ENCODE peak calls at places on chromosomes 13 and 19, in four cellular contexts. One of them, this sample, is unnamed. For H3K4me1, the result is how much of the 10 kb centered on the place peaks cover.

GRCh38 chr13:45454204-45454603 is 10.5 kb upstream of the COG3 start:
- DNase-seq in right cardiac atrium: no peak
- DNase-seq in fibroblast of lung: no peak
- DNase-seq in heart right ventricle: no peak
- DNase-seq in this sample: no peak

GRCh38 chr13:110923086-110923485 is 8.2 kb upstream of the ANKRD10 start:
- DNase-seq in right cardiac atrium: no peak
- DNase-seq in fibroblast of lung: no peak
- DNase-seq in heart right ventricle: no peak
- DNase-seq in this sample: no peak

GRCh38 chr13:60887711-60888110 is 490.7 kb downstream of the TDRD3 start:
- DNase-seq in right cardiac atrium: no peak
- DNase-seq in fibroblast of lung: no peak
- DNase-seq in heart right ventricle: no peak
- DNase-seq in this sample: no peak

GRCh38 chr13:104163866-104164630 is 1097.8 kb upstream of the SLC10A2 start:
- DNase-seq in right cardiac atrium: no peak
- DNase-seq in fibroblast of lung: no peak
- DNase-seq in heart right ventricle: no peak
- DNase-seq in this sample: no peak

GRCh38 chr19:1252818-1253513 is 4.6 kb downstream of the MIDN start:
- DNase-seq in right cardiac atrium: peak
- DNase-seq in fibroblast of lung: peak
- DNase-seq in heart right ventricle: peak
- DNase-seq in this sample: peak

GRCh38 chr19:33486936-33487793 is 34.4 kb downstream of the PEPD start:
- DNase-seq in right cardiac atrium: no peak
- DNase-seq in fibroblast of lung: no peak
- DNase-seq in heart right ventricle: no peak
- DNase-seq in this sample: no peak

GRCh38 chr19:1901940-1902404 is 3.2 kb upstream of the ADAT3 start:
- DNase-seq in right cardiac atrium: peak
- DNase-seq in fibroblast of lung: peak
- DNase-seq in heart right ventricle: no peak
- DNase-seq in this sample: no peak

GRCh38 chr19:41951686-41952172 is 7.4 kb downstream of the RABAC1 start:
- DNase-seq in right cardiac atrium: peak
- DNase-seq in fibroblast of lung: peak
- DNase-seq in heart right ventricle: peak
- DNase-seq in this sample: peak

GRCh38 chr19:13018037-13018914 is 23.0 kb downstream of the NFIX start:
- DNase-seq in right cardiac atrium: peak
- DNase-seq in fibroblast of lung: peak
- DNase-seq in heart right ventricle: peak
- DNase-seq in this sample: peak

GRCh38 chr13:37143901-37144300 is 38.4 kb upstream of the CSNK1A1L start:
- DNase-seq in right cardiac atrium: no peak
- DNase-seq in fibroblast of lung: peak
- DNase-seq in heart right ventricle: no peak
- DNase-seq in this sample: no peak

DNA sequence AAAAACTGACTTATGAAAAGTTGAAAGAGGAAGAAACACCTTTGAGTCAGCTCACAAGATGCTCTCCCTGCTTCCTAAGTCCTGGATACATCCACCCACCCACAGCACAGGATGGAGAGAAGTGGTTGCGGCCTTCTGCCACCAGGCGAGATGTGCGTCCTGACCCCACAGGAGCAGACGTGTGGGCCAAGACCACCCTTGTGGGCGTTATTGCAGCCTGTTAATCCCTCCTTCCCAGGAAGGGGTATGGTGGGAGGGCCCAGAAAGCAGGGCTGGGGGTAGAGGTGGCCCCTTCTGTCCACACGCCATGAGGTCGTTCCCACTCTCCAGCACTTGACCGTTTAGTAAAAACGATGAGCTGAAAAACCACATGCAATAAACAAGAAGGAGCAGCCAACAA is 2.3 kb upstream of the AKAP8L start:
- DNase-seq in right cardiac atrium: peak
- DNase-seq in fibroblast of lung: peak
- DNase-seq in heart right ventricle: no peak
- DNase-seq in this sample: no peak
- H3K4me1 ChIP-seq in right cardiac atrium: under half
- H3K4me1 ChIP-seq in fibroblast of lung: under half
- H3K4me1 ChIP-seq in heart right ventricle: under half
- H3K4me1 ChIP-seq in this sample: under half

GRCh38 chr13:49607761-49608160 is 20.5 kb upstream of the ARL11 start:
- DNase-seq in right cardiac atrium: no peak
- DNase-seq in fibroblast of lung: no peak
- DNase-seq in heart right ventricle: no peak
- DNase-seq in this sample: no peak
- H3K4me1 ChIP-seq in right cardiac atrium: under half
- H3K4me1 ChIP-seq in fibroblast of lung: under half
- H3K4me1 ChIP-seq in heart right ventricle: under half
- H3K4me1 ChIP-seq in this sample: under half

DNA sequence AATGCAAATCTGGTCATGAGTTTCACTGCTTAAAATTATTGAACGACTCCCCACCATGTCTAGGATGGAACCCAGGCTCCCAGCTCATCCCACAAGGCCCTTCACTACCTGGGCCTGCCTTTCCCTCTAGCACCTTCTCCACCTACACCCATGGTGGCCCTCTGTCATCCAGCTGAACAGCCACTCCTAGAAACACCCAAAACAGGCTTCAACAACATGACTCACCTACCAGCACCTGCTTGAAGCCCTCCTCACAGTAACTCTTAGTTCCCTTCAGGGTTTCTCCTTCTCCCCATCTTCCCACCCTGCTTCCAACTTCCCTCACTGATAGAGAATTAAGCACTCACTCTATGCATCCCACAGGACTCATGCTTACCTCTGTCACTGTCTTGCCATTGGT is 6.6 kb upstream of the IGFL2 start:
- DNase-seq in right cardiac atrium: no peak
- DNase-seq in fibroblast of lung: no peak
- DNase-seq in heart right ventricle: no peak
- DNase-seq in this sample: no peak
- H3K4me1 ChIP-seq in right cardiac atrium: under half
- H3K4me1 ChIP-seq in fibroblast of lung: under half
- H3K4me1 ChIP-seq in heart right ventricle: under half
- H3K4me1 ChIP-seq in this sample: under half

DNA sequence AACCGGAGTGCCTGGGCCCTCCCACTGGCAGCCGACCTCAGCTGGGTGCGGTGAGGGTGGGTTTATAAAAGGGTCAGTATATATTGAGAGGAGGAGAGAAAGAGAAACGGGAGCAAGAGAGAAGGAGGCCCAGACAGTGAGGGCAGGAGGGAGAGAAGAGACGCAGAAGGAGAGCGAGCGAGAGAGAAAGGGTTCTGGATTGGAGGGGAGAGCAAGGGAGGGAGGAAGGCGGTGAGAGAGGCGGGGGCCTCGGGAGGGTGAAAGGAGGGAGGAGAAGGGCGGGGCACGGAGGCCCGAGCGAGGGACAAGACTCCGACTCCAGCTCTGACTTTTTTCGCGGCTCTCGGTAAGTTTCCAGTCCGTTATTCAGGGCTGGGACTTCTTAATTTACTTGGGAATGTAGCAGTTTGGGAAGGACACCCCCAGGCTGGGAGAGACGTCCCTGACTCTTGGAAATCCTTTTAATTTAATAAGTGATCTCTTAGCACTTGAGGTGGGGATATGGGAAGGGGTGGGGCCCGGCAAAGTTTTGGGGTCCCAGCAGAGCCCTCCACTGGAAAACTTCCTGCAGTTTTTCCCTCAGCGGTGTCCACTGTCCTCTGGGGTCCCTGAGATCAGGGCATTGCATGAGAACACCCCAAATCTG is at the start of gene EMP3:
- DNase-seq in right cardiac atrium: peak
- DNase-seq in fibroblast of lung: peak
- DNase-seq in heart right ventricle: peak
- DNase-seq in this sample: peak
- H3K4me1 ChIP-seq in right cardiac atrium: under half
- H3K4me1 ChIP-seq in fibroblast of lung: under half
- H3K4me1 ChIP-seq in heart right ventricle: under half
- H3K4me1 ChIP-seq in this sample: under half

DNA sequence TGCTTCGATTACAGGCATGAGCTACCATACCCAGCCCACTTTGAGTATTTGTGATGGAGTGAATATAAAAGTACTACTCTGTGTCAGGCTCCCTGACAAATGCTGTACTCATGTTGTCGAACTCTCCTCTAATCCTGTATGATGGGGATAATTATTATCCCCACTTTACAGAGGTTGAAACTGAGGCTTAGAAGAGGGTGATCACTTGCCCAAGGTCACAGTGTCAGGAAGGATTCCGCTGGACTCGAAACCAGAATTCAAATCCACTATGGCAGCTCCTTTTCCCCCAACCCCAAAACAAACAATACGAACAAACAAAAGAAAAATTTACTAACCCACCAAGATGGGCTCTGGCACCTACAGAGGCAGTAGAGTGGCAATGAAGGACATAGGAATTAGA is 1.7 kb upstream of the PPP5C start:
- DNase-seq in right cardiac atrium: no peak
- DNase-seq in fibroblast of lung: no peak
- DNase-seq in heart right ventricle: no peak
- DNase-seq in this sample: no peak
- H3K4me1 ChIP-seq in right cardiac atrium: under half
- H3K4me1 ChIP-seq in fibroblast of lung: under half
- H3K4me1 ChIP-seq in heart right ventricle: under half
- H3K4me1 ChIP-seq in this sample: under half